ENCODE peak calls at places on chromosomes 3 and 15, in nine cellular contexts. V is bronchial epithelial cell, J is body of pancreas, U is A549, R is thyroid gland, E is testis, W is fibroblast of pulmonary artery, X is left ventricle myocardium inferior, A is right atrium auricular region. C is an unnamed sample.

GRCh38 chr3:65200312-65200711 is 512.5 kb upstream of the ADAMTS9 start:
- DNase-seq in E (no peak), R (no peak), X (no peak), A (no peak), W (no peak), V (no peak), U (no peak), J (no peak), C (no peak)

GRCh38 chr3:183349421-183350157 is 78.8 kb downstream of the MCF2L2 start:
- DNase-seq in E (no peak), A (no peak), J (no peak), U (no peak), X (no peak), R (no peak), W (no peak), V (no peak), C (no peak)

GRCh38 chr3:26118165-26118564 is 328.3 kb downstream of the OXSM start:
- DNase-seq in V (no peak), A (no peak), X (no peak), R (no peak), E (no peak), J (no peak), W (no peak), U (no peak), C (peak; percentile 27)

GRCh38 chr15:89768071-89768500 is 8.0 kb upstream of the MESP2 start:
- DNase-seq in E (peak; percentile 63), U (no peak), V (no peak), X (no peak), R (no peak), A (peak; percentile 69), J (peak; percentile 93), W (peak; percentile 69), C (no peak)

GRCh38 chr3:81872566-81872965 is 111.1 kb upstream of the GBE1 start:
- DNase-seq in E (no peak), J (no peak), W (no peak), V (no peak), R (no peak), X (no peak), U (no peak), A (no peak), C (no peak)

GRCh38 chr3:42185044-42185443 is 80.9 kb downstream of the CCK start:
- DNase-seq in U (no peak), V (peak; percentile 42), J (no peak), X (no peak), A (no peak), R (no peak), W (peak; percentile 68), E (no peak), C (no peak)

GRCh38 chr3:145943994-145944393 is 217.0 kb downstream of the PLOD2 start:
- DNase-seq in J (no peak), V (no peak), X (no peak), U (no peak), A (no peak), W (no peak), R (no peak), E (no peak), C (no peak)

GRCh38 chr3:143245692-143246091 is 126.1 kb downstream of the CHST2 start:
- DNase-seq in V (no peak), W (no peak), A (no peak), E (no peak), J (no peak), X (no peak), R (no peak), U (no peak), C (no peak)

GRCh38 chr3:154898916-154899315 is 181.2 kb upstream of the MME start:
- DNase-seq in E (no peak), V (peak; percentile 17), W (no peak), U (no peak), J (no peak), X (no peak), A (no peak), R (no peak), C (no peak)

GRCh38 chr15:82177291-82178010 is 85.1 kb downstream of the EFL1 start:
- DNase-seq in V (peak; percentile 67), X (no peak), E (no peak), A (no peak), J (no peak), R (no peak), W (peak; percentile 35), U (no peak), C (no peak)

GRCh38 chr15:28027714-28028076 is 71.4 kb downstream of the OCA2 start:
- DNase-seq in V (no peak), X (no peak), U (no peak), W (no peak), J (no peak), A (no peak), R (no peak), E (no peak), C (no peak)

GRCh38 chr3:126782554-126782953 is 78.5 kb downstream of the CHCHD6 start:
- DNase-seq in U (peak; percentile 54), A (peak; percentile 64), V (peak; percentile 99), W (peak; percentile 82), X (no peak), J (no peak), R (no peak), E (no peak), C (no peak)

GRCh38 chr15:41734079-41734478 is 40.2 kb upstream of the MAPKBP1 start:
- DNase-seq in V (no peak), E (no peak), X (no peak), U (no peak), A (no peak), W (peak; percentile 7), J (no peak), R (no peak), C (no peak)

GRCh38 chr3:45124379-45124778 is 21.8 kb downstream of the CDCP1 start:
- DNase-seq in X (no peak), J (no peak), V (peak; percentile 84), U (peak; percentile 25), W (peak; percentile 63), E (no peak), A (no peak), R (no peak), C (no peak)

GRCh38 chr3:28191363-28191762 is 50.1 kb upstream of the CMC1 start:
- DNase-seq in R (no peak), U (no peak), A (no peak), W (no peak), E (no peak), V (no peak), J (no peak), X (no peak), C (no peak)

GRCh38 chr15:94532226-94532625 is 300.9 kb downstream of the MCTP2 start:
- DNase-seq in J (no peak), A (no peak), V (no peak), U (no peak), X (no peak), E (peak; percentile 20), R (no peak), W (no peak), C (no peak)

GRCh38 chr3:66884659-66885058 is 113.4 kb upstream of the KBTBD8 start:
- DNase-seq in W (no peak), R (no peak), A (no peak), V (no peak), E (no peak), U (no peak), J (no peak), X (no peak), C (no peak)

GRCh38 chr15:88752956-88753355 is 50.3 kb upstream of the ACAN start:
- DNase-seq in A (no peak), V (no peak), J (no peak), W (no peak), U (no peak), E (no peak), R (no peak), X (no peak), C (no peak)

GRCh38 chr3:174219738-174220137 is 639.4 kb upstream of the NAALADL2 start:
- DNase-seq in R (no peak), J (no peak), A (no peak), V (no peak), W (no peak), X (no peak), E (no peak), U (no peak), C (no peak)
- TF ChIP-seq CTCF in R (no peak), J (no peak), A (no peak), V (no peak), W (no peak), X (no peak), E (no peak), U (no peak), C (no peak)

GRCh38 chr15:51494411-51495314 is 127.9 kb downstream of the DMXL2 start:
- DNase-seq in U (no peak), E (no peak), W (peak; percentile 50), X (no peak), J (no peak), A (no peak), R (no peak), V (peak; percentile 90), C (no peak)

GRCh38 chr15:51503003-51503402 is 119.6 kb downstream of the DMXL2 start:
- DNase-seq in X (no peak), U (no peak), A (no peak), V (no peak), R (no peak), J (no peak), E (no peak), W (no peak), C (no peak)

GRCh38 chr15:51497806-51498205 is 124.8 kb downstream of the DMXL2 start:
- DNase-seq in X (no peak), W (no peak), R (no peak), V (no peak), U (no peak), E (no peak), J (no peak), A (no peak), C (no peak)

GRCh38 chr15:51493892-51494291 is 128.7 kb downstream of the DMXL2 start:
- DNase-seq in J (no peak), V (peak; percentile 38), A (no peak), W (peak; percentile 39), R (no peak), U (no peak), X (no peak), E (no peak), C (no peak)

GRCh38 chr15:51499379-51499976 is 123.1 kb downstream of the DMXL2 start:
- DNase-seq in A (no peak), W (peak; percentile 66), R (no peak), X (no peak), E (no peak), U (peak; percentile 54), V (peak; percentile 67), J (no peak), C (peak; percentile 51)
- TF ChIP-seq CTCF in A (no peak), W (peak; percentile 74), R (no peak), X (peak; percentile 30), E (no peak), U (peak; percentile 62), V (peak; percentile 78), J (peak; percentile 24), C (peak; percentile 33)

DNA sequence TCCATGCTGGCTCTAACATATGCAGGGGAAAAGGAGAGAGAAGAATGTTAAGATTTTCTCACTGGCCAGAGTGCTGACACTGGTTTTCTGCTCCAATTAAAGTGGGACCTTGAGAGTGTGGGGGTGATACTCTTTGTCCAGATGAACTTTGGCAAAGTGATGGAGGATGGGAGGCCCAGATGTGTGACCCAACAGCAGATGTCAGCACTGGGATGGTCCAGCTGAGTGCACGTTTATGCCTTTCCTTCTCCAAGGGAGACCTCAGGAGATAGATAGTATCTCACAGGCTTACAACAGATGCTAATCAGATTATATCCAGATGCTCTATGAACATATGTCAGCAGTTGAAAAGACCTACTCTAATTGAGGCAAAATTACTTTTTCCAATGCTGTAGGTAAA is 50.1 kb upstream of the PSMD6 start:
- DNase-seq in U (no peak), X (no peak), R (no peak), J (no peak), V (no peak), A (no peak), W (no peak), E (peak; percentile 35), C (no peak)
- TF ChIP-seq CTCF in U (no peak), X (peak; percentile 23), R (no peak), J (no peak), V (peak; percentile 4), A (no peak), W (no peak), E (no peak), C (no peak)

GRCh38 chr3:102536479-102536878 is 101.7 kb downstream of the ZPLD1 start:
- DNase-seq in W (peak; percentile 63), X (no peak), R (peak; percentile 13), A (no peak), J (peak; percentile 9), E (no peak), V (peak; percentile 51), U (peak; percentile 15), C (peak; percentile 29)
- TF ChIP-seq CTCF in W (peak; percentile 43), X (peak; percentile 57), R (no peak), A (peak; percentile 29), J (peak; percentile 10), E (no peak), V (peak; percentile 51), U (peak; percentile 73), C (no peak)